ENCODE peak calls at places on chromosomes 13 and 19, in seven cellular contexts. R is K562, N is GM12878, X is GM23338, E is SK-N-SH, C is HepG2, W is Panc1. Y is an unnamed sample.

GRCh38 chr19:16034958-16035560 is 41.2 kb upstream of the TPM4 start:
- DNase-seq in R (no peak), N (no peak), X (no peak), E (peak), C (no peak), W (no peak), Y (no peak)

GRCh38 chr13:100602472-100603142 is 14.0 kb upstream of the GGACT start:
- DNase-seq in R (no peak), N (no peak), X (no peak), E (no peak), C (no peak), W (no peak), Y (no peak)

GRCh38 chr13:74132152-74132767 is 1.9 kb downstream of the KLF12 start:
- DNase-seq in R (no peak), N (no peak), X (peak), E (no peak), C (peak), W (no peak), Y (no peak)

GRCh38 chr19:48804496-48804895 is 6.3 kb downstream of the BCAT2 start:
- DNase-seq in R (no peak), N (no peak), X (no peak), E (no peak), C (no peak), W (no peak), Y (no peak)

GRCh38 chr13:41606646-41607045 is 149.3 kb downstream of the RGCC start:
- DNase-seq in R (no peak), N (no peak), X (no peak), E (no peak), C (peak), W (no peak), Y (no peak)

GRCh38 chr13:41613984-41614581 is 156.7 kb downstream of the RGCC start:
- DNase-seq in R (no peak), N (no peak), X (no peak), E (no peak), C (peak), W (no peak), Y (no peak)

GRCh38 chr13:36163809-36164308 is 32.7 kb upstream of the DCLK1 start:
- DNase-seq in R (peak), N (no peak), X (peak), E (peak), C (no peak), W (no peak), Y (no peak)

GRCh38 chr19:6103217-6103644 is 7.1 kb downstream of the RFX2 start:
- DNase-seq in R (no peak), N (no peak), X (no peak), E (no peak), C (no peak), W (no peak), Y (no peak)

GRCh38 chr19:37935341-37935740 is 28.3 kb downstream of the SIPA1L3 start:
- DNase-seq in R (no peak), N (no peak), X (no peak), E (no peak), C (no peak), W (no peak), Y (no peak)

GRCh38 chr13:110907951-110908898 is 6.6 kb downstream of the ANKRD10 start:
- DNase-seq in R (no peak), N (no peak), X (peak), E (no peak), C (peak), W (no peak), Y (no peak)

GRCh38 chr13:95509521-95510315 is 42.8 kb upstream of the CLDN10 start:
- DNase-seq in R (no peak), N (no peak), X (no peak), E (no peak), C (no peak), W (no peak), Y (peak)

GRCh38 chr19:42284641-42285341 is 15.7 kb downstream of the CIC start:
- DNase-seq in R (peak), N (no peak), X (peak), E (no peak), C (no peak), W (no peak), Y (peak)

GRCh38 chr13:104954210-104954609 is 1581.3 kb downstream of the EFNB2 start:
- DNase-seq in R (no peak), N (no peak), X (no peak), E (no peak), C (no peak), W (no peak), Y (peak)

GRCh38 chr19:1161716-1162115 is 12.4 kb downstream of the SBNO2 start:
- DNase-seq in R (peak), N (no peak), X (no peak), E (no peak), C (no peak), W (no peak), Y (no peak)

GRCh38 chr13:33682020-33682564 is 135.9 kb upstream of the RFC3 start:
- DNase-seq in R (no peak), N (no peak), X (no peak), E (no peak), C (no peak), W (no peak), Y (no peak)

GRCh38 chr13:85724554-85725432 is 74.4 kb downstream of the SLITRK6 start:
- DNase-seq in R (no peak), N (no peak), X (no peak), E (no peak), C (no peak), W (peak), Y (no peak)

GRCh38 chr19:287381-287871 is 3.8 kb downstream of the PLPP2 start:
- DNase-seq in R (no peak), N (no peak), X (no peak), E (no peak), C (no peak), W (no peak), Y (no peak)

GRCh38 chr13:35718084-35718483 is 241.6 kb upstream of the MAB21L1 start:
- DNase-seq in R (no peak), N (no peak), X (no peak), E (no peak), C (no peak), W (no peak), Y (no peak)

GRCh38 chr19:5041168-5042038 is 72.5 kb downstream of the KDM4B start:
- DNase-seq in R (no peak), N (no peak), X (no peak), E (no peak), C (no peak), W (no peak), Y (peak)

GRCh38 chr19:9054207-9054606 is 32.7 kb upstream of the OR1M1 start:
- DNase-seq in R (no peak), N (no peak), X (no peak), E (no peak), C (no peak), W (no peak), Y (no peak)

GRCh38 chr19:2478756-2479555 is 3.0 kb downstream of the GADD45B start:
- DNase-seq in R (no peak), N (no peak), X (peak), E (no peak), C (no peak), W (no peak), Y (peak)

GRCh38 chr13:100148422-100148821 is 59.5 kb downstream of the PCCA start:
- DNase-seq in R (no peak), N (no peak), X (peak), E (no peak), C (no peak), W (no peak), Y (no peak)

GRCh38 chr13:46492946-46493345 is 60.0 kb upstream of the LRCH1 start:
- DNase-seq in R (peak), N (no peak), X (peak), E (peak), C (peak), W (no peak), Y (peak)

GRCh38 chr19:2962018-2962670 is 15.2 kb upstream of the TLE6 start:
- DNase-seq in R (peak), N (peak), X (peak), E (peak), C (peak), W (no peak), Y (peak)

GRCh38 chr19:30229524-30230174 is 142.5 kb upstream of the ZNF536 start:
- DNase-seq in R (no peak), N (no peak), X (peak), E (peak), C (no peak), W (no peak), Y (no peak)

GRCh38 chr19:11346104-11346940 is at the start of the genes CCDC159 and TMEM205:
- DNase-seq in R (peak), N (peak), X (peak), E (peak), C (peak), W (peak), Y (peak)
- TF ChIP-seq POLR2AphosphoS5 in R (no peak), N (no peak), X (peak), E (peak), C (peak), W (peak), Y (no peak)

DNA sequence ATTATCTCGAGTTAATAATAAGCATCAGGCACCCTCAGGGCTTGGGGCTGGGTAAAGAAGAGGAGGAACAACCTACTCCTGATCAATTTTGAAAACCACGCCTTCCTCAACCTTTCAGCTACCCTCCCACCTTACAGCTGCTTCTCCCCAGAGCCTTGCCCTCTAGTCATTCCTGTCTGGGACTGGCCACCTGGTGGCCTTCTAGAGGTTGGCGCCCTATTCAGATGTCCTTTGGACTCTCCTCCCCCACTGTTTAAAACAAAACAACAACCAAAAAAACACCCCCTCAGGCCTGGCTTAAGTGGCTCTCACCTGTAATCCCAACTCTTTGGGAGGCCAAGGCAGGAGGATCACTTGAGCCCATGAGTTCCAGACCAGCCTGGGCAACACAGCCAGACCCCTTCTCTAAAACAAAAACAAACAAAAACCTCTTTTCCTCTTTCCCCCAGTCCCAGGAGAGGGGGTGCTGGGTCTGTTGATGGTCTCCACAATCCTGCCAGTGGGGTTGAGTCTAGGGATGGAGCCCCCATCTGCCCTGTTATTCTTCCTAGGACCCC is 62.3 kb downstream of the CCDC70 start:
- DNase-seq in R (peak), N (no peak), X (peak), E (peak), C (peak), W (no peak), Y (no peak)
- TF ChIP-seq CTCF in R (peak), N (no peak), X (peak), E (peak), C (peak), W (no peak), Y (no peak)

DNA sequence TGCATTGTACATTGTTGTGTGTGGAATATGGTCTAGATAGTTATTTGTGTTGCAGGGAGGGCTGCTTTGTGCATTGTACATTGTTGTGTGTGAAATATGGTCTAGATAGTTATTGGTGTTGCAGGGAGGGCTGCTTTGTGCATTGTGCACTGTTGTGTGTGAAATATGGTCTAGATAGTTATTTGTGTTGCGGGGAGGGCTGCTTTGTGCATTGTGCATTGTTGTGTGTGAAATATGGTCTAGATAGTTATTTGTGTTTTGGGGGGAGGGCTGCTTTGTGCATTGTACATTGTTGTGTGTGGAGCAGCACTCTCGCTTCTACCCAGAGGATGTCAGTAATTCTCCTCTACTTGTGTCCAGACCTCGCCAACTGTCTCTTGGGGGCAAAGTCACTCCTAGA is 36.3 kb upstream of the ZNF835 start:
- DNase-seq in R (no peak), N (no peak), X (no peak), E (no peak), C (no peak), W (no peak), Y (no peak)
- TF ChIP-seq REST in R (no peak), N (no peak), X (no peak), E (no peak), C (no peak), W (no peak), Y (no peak)

DNA sequence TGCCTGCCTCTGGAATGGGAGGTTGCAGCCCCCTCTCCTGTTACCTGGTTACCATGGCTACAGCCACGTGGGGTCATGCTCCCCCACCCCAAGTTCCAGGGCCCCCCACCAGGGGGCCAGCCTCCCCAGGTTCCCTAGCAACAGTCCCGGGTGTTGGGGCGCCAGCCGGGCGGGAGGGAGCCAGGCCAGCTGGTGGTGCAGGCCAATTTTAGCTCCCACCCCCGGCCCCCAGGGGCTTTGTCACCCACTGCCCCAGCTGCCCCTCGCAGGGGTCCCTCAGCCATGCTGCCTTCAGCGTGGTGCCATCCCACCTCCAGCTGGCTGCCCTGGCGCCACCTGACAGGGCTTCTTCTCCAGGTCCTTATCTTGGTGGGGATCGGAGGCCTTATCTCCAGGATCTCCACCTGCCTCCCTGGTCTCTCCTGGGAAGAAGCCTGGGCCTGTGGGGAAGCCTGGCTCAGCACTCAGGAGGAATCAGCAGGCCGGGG is 3.0 kb downstream of the MARK4 start:
- DNase-seq in R (peak), N (no peak), X (peak), E (peak), C (no peak), W (no peak), Y (no peak)
- TF ChIP-seq POLR2AphosphoS5 in R (no peak), N (no peak), X (no peak), E (no peak), C (no peak), W (no peak), Y (no peak)

DNA sequence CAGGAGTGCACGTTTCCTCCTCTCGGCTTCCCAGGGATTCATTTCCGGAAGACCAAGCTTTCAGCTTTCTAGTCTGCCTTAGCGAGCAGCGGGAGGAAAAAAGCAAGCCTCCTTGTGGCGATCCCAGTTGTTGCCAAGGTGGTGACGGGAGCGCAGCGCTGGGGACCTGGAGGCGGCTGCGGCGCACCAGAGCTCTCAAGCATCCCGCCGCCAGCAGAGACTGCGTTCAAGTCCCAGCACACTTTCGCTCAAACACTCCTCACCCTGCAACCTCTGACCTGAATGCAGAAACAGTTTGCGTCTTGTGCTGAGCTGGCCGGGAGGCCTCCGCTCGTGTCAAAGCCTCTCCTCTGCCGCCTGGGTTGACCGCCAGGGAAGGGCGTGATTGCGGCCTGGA is 4.9 kb downstream of the GSX1 start:
- DNase-seq in R (peak), N (no peak), X (peak), E (no peak), C (no peak), W (no peak), Y (no peak)
- TF ChIP-seq CTCF in R (no peak), N (no peak), X (peak), E (peak), C (no peak), W (no peak), Y (no peak)

DNA sequence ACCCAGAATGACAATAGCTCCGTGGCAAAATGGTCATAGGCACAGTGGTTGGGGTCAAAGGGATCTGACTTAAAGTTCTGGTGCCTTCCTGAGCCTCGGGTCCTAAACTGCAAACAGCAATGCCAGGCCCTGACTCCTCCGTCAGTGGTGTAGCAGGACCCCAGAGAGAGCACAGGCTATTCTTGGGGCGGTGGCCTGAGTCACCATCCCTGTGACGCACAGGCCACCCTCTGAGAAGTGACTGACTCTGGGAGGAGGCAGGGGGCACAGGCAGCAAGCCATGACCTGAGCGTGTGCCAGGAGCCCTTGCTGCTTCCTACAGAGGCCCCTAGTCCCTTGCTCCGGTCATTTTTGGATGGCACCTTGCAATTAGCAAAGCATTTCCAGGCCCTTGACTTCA is 18.7 kb downstream of the PLVAP start:
- DNase-seq in R (no peak), N (no peak), X (no peak), E (no peak), C (no peak), W (no peak), Y (no peak)
- TF ChIP-seq REST in R (no peak), N (no peak), X (no peak), E (no peak), C (no peak), W (no peak), Y (no peak)

Y was measured in HL-60.